ENCODE peak calls at places on chromosomes 3 and 15, in nine cellular contexts. One of them, this sample, is unnamed.
A peak's percentile ranks its signal among the peaks of the same experiment; 100 is the strongest.

GRCh38 chr3:8667429-8668091 is 23.0 kb upstream of the SSUH2 start:
- DNase-seq in A549: no peak
- DNase-seq in astrocyte: no peak
- DNase-seq in D721Med: no peak
- DNase-seq in heart left ventricle: no peak
- DNase-seq in GM13976: no peak
- DNase-seq in lower leg skin: no peak
- DNase-seq in nephron progenitor cell: no peak
- DNase-seq in fibroblast of villous mesenchyme: no peak
- DNase-seq in this sample: no peak

GRCh38 chr3:132803889-132804288 is 81.7 kb upstream of the NPHP3 start:
- DNase-seq in A549: no peak
- DNase-seq in astrocyte: no peak
- DNase-seq in D721Med: no peak
- DNase-seq in heart left ventricle: no peak
- DNase-seq in GM13976: no peak
- DNase-seq in lower leg skin: no peak
- DNase-seq in nephron progenitor cell: no peak
- DNase-seq in fibroblast of villous mesenchyme: no peak
- DNase-seq in this sample: no peak

GRCh38 chr15:65935391-65935790 is 66.1 kb downstream of the RAB11A start:
- DNase-seq in A549: no peak
- DNase-seq in astrocyte: no peak
- DNase-seq in D721Med: no peak
- DNase-seq in heart left ventricle: no peak
- DNase-seq in GM13976: no peak
- DNase-seq in lower leg skin: no peak
- DNase-seq in nephron progenitor cell: no peak
- DNase-seq in fibroblast of villous mesenchyme: no peak
- DNase-seq in this sample: no peak

GRCh38 chr3:26091096-26091495 is 301.2 kb downstream of the OXSM start:
- DNase-seq in A549: no peak
- DNase-seq in astrocyte: no peak
- DNase-seq in D721Med: no peak
- DNase-seq in heart left ventricle: no peak
- DNase-seq in GM13976: no peak
- DNase-seq in lower leg skin: no peak
- DNase-seq in nephron progenitor cell: no peak
- DNase-seq in fibroblast of villous mesenchyme: no peak
- DNase-seq in this sample: no peak

GRCh38 chr3:123471106-123471505 is 22.2 kb upstream of the ADCY5 start:
- DNase-seq in A549: no peak
- DNase-seq in astrocyte: no peak
- DNase-seq in D721Med: no peak
- DNase-seq in heart left ventricle: no peak
- DNase-seq in GM13976: no peak
- DNase-seq in lower leg skin: no peak
- DNase-seq in nephron progenitor cell: no peak
- DNase-seq in fibroblast of villous mesenchyme: no peak
- DNase-seq in this sample: no peak

GRCh38 chr15:70376031-70376928 is 278.6 kb upstream of the TLE3 start:
- DNase-seq in A549: no peak
- DNase-seq in astrocyte: no peak
- DNase-seq in D721Med: no peak
- DNase-seq in heart left ventricle: no peak
- DNase-seq in GM13976: no peak
- DNase-seq in lower leg skin: no peak
- DNase-seq in nephron progenitor cell: no peak
- DNase-seq in fibroblast of villous mesenchyme: no peak
- DNase-seq in this sample: no peak

GRCh38 chr3:173397161-173398110 is at the start of gene NLGN1:
- DNase-seq in A549: no peak
- DNase-seq in astrocyte: peak; percentile 76
- DNase-seq in D721Med: no peak
- DNase-seq in heart left ventricle: peak; percentile 83
- DNase-seq in GM13976: peak; percentile 25
- DNase-seq in lower leg skin: peak; percentile 39
- DNase-seq in nephron progenitor cell: peak; percentile 80
- DNase-seq in fibroblast of villous mesenchyme: peak; percentile 62
- DNase-seq in this sample: no peak

GRCh38 chr3:139326131-139326530 is 17.7 kb upstream of the MRPS22 start:
- DNase-seq in A549: no peak
- DNase-seq in astrocyte: no peak
- DNase-seq in D721Med: no peak
- DNase-seq in heart left ventricle: no peak
- DNase-seq in GM13976: no peak
- DNase-seq in lower leg skin: no peak
- DNase-seq in nephron progenitor cell: no peak
- DNase-seq in fibroblast of villous mesenchyme: no peak
- DNase-seq in this sample: no peak

GRCh38 chr15:56367156-56367555 is 1.9 kb downstream of the TEX9 start:
- DNase-seq in A549: no peak
- DNase-seq in astrocyte: no peak
- DNase-seq in D721Med: no peak
- DNase-seq in heart left ventricle: no peak
- DNase-seq in GM13976: no peak
- DNase-seq in lower leg skin: no peak
- DNase-seq in nephron progenitor cell: no peak
- DNase-seq in fibroblast of villous mesenchyme: no peak
- DNase-seq in this sample: no peak

GRCh38 chr15:62977952-62978811 is 64.4 kb upstream of the TPM1 start:
- DNase-seq in A549: no peak
- DNase-seq in astrocyte: peak; percentile 70
- DNase-seq in D721Med: no peak
- DNase-seq in heart left ventricle: no peak
- DNase-seq in GM13976: no peak
- DNase-seq in lower leg skin: no peak
- DNase-seq in nephron progenitor cell: no peak
- DNase-seq in fibroblast of villous mesenchyme: peak; percentile 49
- DNase-seq in this sample: no peak

GRCh38 chr3:9808345-9809037 is 1.6 kb upstream of the TTLL3 start:
- DNase-seq in A549: peak; percentile 64
- DNase-seq in astrocyte: no peak
- DNase-seq in D721Med: no peak
- DNase-seq in heart left ventricle: peak; percentile 32
- DNase-seq in GM13976: peak; percentile 47
- DNase-seq in lower leg skin: no peak
- DNase-seq in nephron progenitor cell: peak; percentile 23
- DNase-seq in fibroblast of villous mesenchyme: no peak
- DNase-seq in this sample: no peak

GRCh38 chr15:96089396-96090058 is 241.0 kb upstream of the NR2F2 start:
- DNase-seq in A549: no peak
- DNase-seq in astrocyte: no peak
- DNase-seq in D721Med: no peak
- DNase-seq in heart left ventricle: peak; percentile 26
- DNase-seq in GM13976: no peak
- DNase-seq in lower leg skin: no peak
- DNase-seq in nephron progenitor cell: no peak
- DNase-seq in fibroblast of villous mesenchyme: no peak
- DNase-seq in this sample: no peak

GRCh38 chr3:45480218-45480617 is 91.8 kb downstream of the LARS2 start:
- DNase-seq in A549: no peak
- DNase-seq in astrocyte: peak; percentile 23
- DNase-seq in D721Med: no peak
- DNase-seq in heart left ventricle: no peak
- DNase-seq in GM13976: no peak
- DNase-seq in lower leg skin: no peak
- DNase-seq in nephron progenitor cell: no peak
- DNase-seq in fibroblast of villous mesenchyme: no peak
- DNase-seq in this sample: no peak

GRCh38 chr3:189273736-189274135 is 102.0 kb downstream of the TPRG1 start:
- DNase-seq in A549: no peak
- DNase-seq in astrocyte: no peak
- DNase-seq in D721Med: no peak
- DNase-seq in heart left ventricle: no peak
- DNase-seq in GM13976: no peak
- DNase-seq in lower leg skin: no peak
- DNase-seq in nephron progenitor cell: no peak
- DNase-seq in fibroblast of villous mesenchyme: no peak
- DNase-seq in this sample: no peak

GRCh38 chr3:68206524-68207117 is 552.2 kb upstream of the SUCLG2 start:
- DNase-seq in A549: no peak
- DNase-seq in astrocyte: no peak
- DNase-seq in D721Med: no peak
- DNase-seq in heart left ventricle: no peak
- DNase-seq in GM13976: no peak
- DNase-seq in lower leg skin: no peak
- DNase-seq in nephron progenitor cell: no peak
- DNase-seq in fibroblast of villous mesenchyme: no peak
- DNase-seq in this sample: no peak
- TF ChIP-seq CTCF in A549: no peak
- TF ChIP-seq CTCF in astrocyte: no peak
- TF ChIP-seq CTCF in D721Med: peak; percentile 2
- TF ChIP-seq CTCF in heart left ventricle: no peak
- TF ChIP-seq CTCF in GM13976: peak; percentile 3
- TF ChIP-seq CTCF in lower leg skin: no peak
- TF ChIP-seq CTCF in nephron progenitor cell: no peak
- TF ChIP-seq CTCF in fibroblast of villous mesenchyme: peak; percentile 21
- TF ChIP-seq CTCF in this sample: peak; percentile 32

DNA sequence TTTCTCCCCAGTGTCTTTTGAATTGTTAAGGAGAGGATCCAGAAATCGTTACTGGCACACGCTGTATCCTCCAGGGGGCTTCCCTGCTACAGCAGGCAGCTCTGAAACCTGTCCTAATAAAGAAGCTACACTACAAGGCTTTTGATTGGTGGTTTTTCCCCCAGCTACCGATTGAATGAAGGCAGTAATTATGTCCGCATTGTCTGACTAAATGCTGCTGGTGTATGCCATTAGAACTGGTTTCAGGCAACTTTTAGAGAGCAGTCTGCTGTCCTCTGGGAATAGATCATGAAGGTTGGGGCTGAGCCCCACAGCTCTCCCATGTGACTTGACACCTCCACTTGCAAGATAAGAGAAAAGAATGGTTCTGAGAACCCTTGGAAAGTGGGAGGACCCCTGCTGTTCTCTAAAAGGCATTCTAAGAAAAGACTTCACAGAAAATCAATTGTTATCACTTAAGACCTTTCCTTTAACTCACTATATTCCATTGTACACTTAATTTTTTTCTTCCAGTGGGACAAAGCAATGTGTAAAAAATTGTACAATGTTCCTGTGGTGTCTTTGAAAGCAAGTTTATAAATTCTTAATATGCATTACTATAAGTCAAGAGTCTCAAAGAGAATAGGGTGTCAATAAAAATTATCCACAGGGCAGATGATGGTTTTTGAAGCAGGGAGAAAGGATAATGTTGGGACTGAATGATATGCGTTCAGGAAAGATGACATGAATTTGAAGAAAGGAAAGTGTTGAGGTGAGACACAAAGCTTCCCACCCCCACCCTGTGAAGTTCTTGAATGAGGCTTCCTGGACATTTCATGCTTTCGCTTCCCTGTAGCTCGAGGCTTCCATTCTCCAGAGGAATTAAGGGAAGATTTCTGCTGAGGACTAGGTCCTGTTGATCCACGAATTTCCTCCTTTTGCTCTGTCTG is 53.0 kb upstream of the DAZL start:
- DNase-seq in A549: no peak
- DNase-seq in astrocyte: no peak
- DNase-seq in D721Med: no peak
- DNase-seq in heart left ventricle: peak; percentile 29
- DNase-seq in GM13976: no peak
- DNase-seq in lower leg skin: no peak
- DNase-seq in nephron progenitor cell: no peak
- DNase-seq in fibroblast of villous mesenchyme: no peak
- DNase-seq in this sample: no peak
- TF ChIP-seq CTCF in A549: no peak
- TF ChIP-seq CTCF in astrocyte: no peak
- TF ChIP-seq CTCF in D721Med: peak; percentile 31
- TF ChIP-seq CTCF in heart left ventricle: no peak
- TF ChIP-seq CTCF in GM13976: no peak
- TF ChIP-seq CTCF in lower leg skin: no peak
- TF ChIP-seq CTCF in nephron progenitor cell: no peak
- TF ChIP-seq CTCF in fibroblast of villous mesenchyme: no peak
- TF ChIP-seq CTCF in this sample: no peak

GRCh38 chr15:22947101-22948000 is 32.8 kb downstream of the CYFIP1 start:
- DNase-seq in A549: no peak
- DNase-seq in astrocyte: no peak
- DNase-seq in D721Med: no peak
- DNase-seq in heart left ventricle: no peak
- DNase-seq in GM13976: no peak
- DNase-seq in lower leg skin: no peak
- DNase-seq in nephron progenitor cell: no peak
- DNase-seq in fibroblast of villous mesenchyme: no peak
- DNase-seq in this sample: no peak

GRCh38 chr15:22942877-22943276 is 37.3 kb downstream of the CYFIP1 start:
- DNase-seq in A549: no peak
- DNase-seq in astrocyte: no peak
- DNase-seq in D721Med: no peak
- DNase-seq in heart left ventricle: no peak
- DNase-seq in GM13976: no peak
- DNase-seq in lower leg skin: no peak
- DNase-seq in nephron progenitor cell: no peak
- DNase-seq in fibroblast of villous mesenchyme: no peak
- DNase-seq in this sample: no peak

GRCh38 chr15:22945071-22945470 is 35.1 kb downstream of the CYFIP1 start:
- DNase-seq in A549: no peak
- DNase-seq in astrocyte: no peak
- DNase-seq in D721Med: no peak
- DNase-seq in heart left ventricle: no peak
- DNase-seq in GM13976: no peak
- DNase-seq in lower leg skin: no peak
- DNase-seq in nephron progenitor cell: no peak
- DNase-seq in fibroblast of villous mesenchyme: no peak
- DNase-seq in this sample: no peak

GRCh38 chr15:22942306-22942855 is 37.8 kb downstream of the CYFIP1 start:
- DNase-seq in A549: no peak
- DNase-seq in astrocyte: no peak
- DNase-seq in D721Med: no peak
- DNase-seq in heart left ventricle: no peak
- DNase-seq in GM13976: no peak
- DNase-seq in lower leg skin: no peak
- DNase-seq in nephron progenitor cell: no peak
- DNase-seq in fibroblast of villous mesenchyme: no peak
- DNase-seq in this sample: no peak

GRCh38 chr15:22944651-22945050 is 35.5 kb downstream of the CYFIP1 start:
- DNase-seq in A549: no peak
- DNase-seq in astrocyte: no peak
- DNase-seq in D721Med: no peak
- DNase-seq in heart left ventricle: no peak
- DNase-seq in GM13976: no peak
- DNase-seq in lower leg skin: peak; percentile 56
- DNase-seq in nephron progenitor cell: no peak
- DNase-seq in fibroblast of villous mesenchyme: no peak
- DNase-seq in this sample: peak; percentile 75
- TF ChIP-seq CTCF in A549: no peak
- TF ChIP-seq CTCF in astrocyte: no peak
- TF ChIP-seq CTCF in D721Med: no peak
- TF ChIP-seq CTCF in heart left ventricle: no peak
- TF ChIP-seq CTCF in GM13976: no peak
- TF ChIP-seq CTCF in lower leg skin: no peak
- TF ChIP-seq CTCF in nephron progenitor cell: no peak
- TF ChIP-seq CTCF in fibroblast of villous mesenchyme: no peak
- TF ChIP-seq CTCF in this sample: no peak

DNA sequence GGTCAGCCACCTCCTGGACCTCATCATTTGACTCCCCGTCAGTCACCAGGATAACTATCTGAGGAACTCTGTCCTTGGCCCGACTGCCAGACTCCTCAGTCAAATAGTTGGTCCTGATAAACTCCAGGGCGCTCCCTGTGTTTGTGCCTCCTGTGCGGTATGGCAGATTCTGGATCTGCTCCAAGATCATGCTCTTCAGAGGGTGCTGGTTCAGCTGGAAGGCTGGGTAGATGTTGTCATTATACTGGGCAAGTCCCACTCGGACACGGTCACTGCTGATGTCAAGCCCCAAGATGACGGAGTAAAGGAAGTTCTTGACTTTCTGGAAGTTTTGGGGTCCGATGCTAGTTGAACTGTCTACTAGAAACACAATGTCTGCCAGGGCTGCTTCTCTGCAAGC is 31.1 kb upstream of the CAPN7 start:
- DNase-seq in A549: no peak
- DNase-seq in astrocyte: no peak
- DNase-seq in D721Med: no peak
- DNase-seq in heart left ventricle: peak; percentile 34
- DNase-seq in GM13976: no peak
- DNase-seq in lower leg skin: no peak
- DNase-seq in nephron progenitor cell: no peak
- DNase-seq in fibroblast of villous mesenchyme: no peak
- DNase-seq in this sample: no peak
- TF ChIP-seq CTCF in A549: no peak
- TF ChIP-seq CTCF in astrocyte: no peak
- TF ChIP-seq CTCF in D721Med: no peak
- TF ChIP-seq CTCF in heart left ventricle: no peak
- TF ChIP-seq CTCF in GM13976: no peak
- TF ChIP-seq CTCF in lower leg skin: no peak
- TF ChIP-seq CTCF in nephron progenitor cell: no peak
- TF ChIP-seq CTCF in fibroblast of villous mesenchyme: no peak
- TF ChIP-seq CTCF in this sample: no peak

This sample was measured in LNCaP clone FGC.